ENCODE peak calls at places on chromosomes 5 and 9, in nine cellular contexts. A is KG1; B is mesothelial cell of epicardium; M is GM12891; C is effector CD4-positive, alpha-beta T cell; E is pulmonary artery endothelial cell; H is nephron progenitor cell; O is PC-3; Q is stimulated activated CD4-positive, alpha-beta T cell treated with anti-CD3 and anti-CD28 coated beads, Interleukin-4, amount 100 ng/mL, for 4 hours. V is an unnamed sample.

GRCh38 chr9:87406545-87407166 is 91.0 kb upstream of the DAPK1 start:
- DNase-seq in A (no peak), B (no peak), M (no peak), C (no peak), E (no peak), H (no peak), O (no peak), Q (no peak), V (no peak)

GRCh38 chr9:128823903-128824406 is 5.6 kb downstream of the SPOUT1 start:
- DNase-seq in A (no peak), B (no peak), M (no peak), C (no peak), E (no peak), H (no peak), O (no peak), Q (no peak), V (no peak)

GRCh38 chr9:27638716-27639115 is 65.4 kb upstream of the C9orf72 start:
- DNase-seq in A (no peak), B (no peak), M (no peak), C (no peak), E (no peak), H (no peak), O (no peak), Q (no peak), V (no peak)

GRCh38 chr5:150209020-150209635 is 19.3 kb downstream of the SLC6A7 start:
- DNase-seq in A (no peak), B (no peak), M (no peak), C (no peak), E (no peak), H (no peak), O (peak; percentile 77), Q (no peak), V (no peak)

GRCh38 chr5:33275391-33275790 is 165.4 kb upstream of the TARS1 start:
- DNase-seq in A (no peak), B (no peak), M (no peak), C (no peak), E (no peak), H (no peak), O (no peak), Q (no peak), V (no peak)

GRCh38 chr5:115165790-115166189 is 3.9 kb downstream of the TRIM36 start:
- DNase-seq in A (no peak), B (no peak), M (no peak), C (no peak), E (no peak), H (no peak), O (no peak), Q (no peak), V (no peak)

GRCh38 chr5:110398951-110399350 is 327.5 kb downstream of the TMEM232 start:
- DNase-seq in A (no peak), B (no peak), M (no peak), C (no peak), E (no peak), H (no peak), O (no peak), Q (no peak), V (no peak)

GRCh38 chr5:61263561-61264272 is 68.3 kb upstream of the ZSWIM6 start:
- DNase-seq in A (no peak), B (no peak), M (no peak), C (no peak), E (peak; percentile 59), H (no peak), O (no peak), Q (no peak), V (no peak)

GRCh38 chr9:121735065-121735791 is 83.8 kb downstream of the DAB2IP start:
- DNase-seq in A (no peak), B (no peak), M (peak; percentile 66), C (no peak), E (no peak), H (peak; percentile 40), O (peak; percentile 11), Q (no peak), V (no peak)

GRCh38 chr9:7094052-7094451 is 336.3 kb downstream of the KDM4C start:
- DNase-seq in A (no peak), B (no peak), M (no peak), C (no peak), E (no peak), H (no peak), O (peak; percentile 50), Q (no peak), V (no peak)

GRCh38 chr5:107338341-107338740 is 332.4 kb downstream of the EFNA5 start:
- DNase-seq in A (no peak), B (no peak), M (no peak), C (no peak), E (no peak), H (no peak), O (peak; percentile 34), Q (no peak), V (no peak)

GRCh38 chr9:27573699-27574265 is 501 bp upstream of the C9orf72 start:
- DNase-seq in A (peak; percentile 98), B (peak; percentile 74), M (peak; percentile 49), C (peak; percentile 96), E (peak; percentile 98), H (peak; percentile 86), O (peak; percentile 97), Q (peak; percentile 98), V (peak; percentile 48)

GRCh38 chr9:21060919-21061561 is 16.7 kb downstream of the IFNB1 start:
- DNase-seq in A (peak; percentile 24), B (no peak), M (no peak), C (no peak), E (no peak), H (no peak), O (no peak), Q (no peak), V (no peak)

GRCh38 chr5:58582004-58582403 is 871 bp upstream of the RAB3C start:
- DNase-seq in A (no peak), B (no peak), M (no peak), C (no peak), E (no peak), H (peak; percentile 59), O (no peak), Q (no peak), V (no peak)

GRCh38 chr5:173452098-173452497 is 123.9 kb upstream of the STC2 start:
- DNase-seq in A (no peak), B (no peak), M (no peak), C (no peak), E (no peak), H (no peak), O (peak; percentile 71), Q (no peak), V (no peak)

GRCh38 chr5:157273131-157273556 is 7.2 kb downstream of the CYFIP2 start:
- DNase-seq in A (no peak), B (no peak), M (no peak), C (no peak), E (no peak), H (no peak), O (no peak), Q (no peak), V (no peak)